ENCODE peak calls at places on chromosomes 12 and 14, in nine cellular contexts. C, I, S, T, R, W, H, O and Q are unnamed samples.

GRCh38 chr12:83826112-83826511 is 1086.5 kb downstream of the SLC6A15 start:
- DNase-seq in C (peak), I (no peak), S (no peak), T (no peak), R (no peak), W (peak), H (peak), O (no peak), Q (no peak)

GRCh38 chr14:104872469-104873341 is 7.6 kb downstream of the CEP170B start:
- DNase-seq in C (peak), I (no peak), S (no peak), T (no peak), R (no peak), W (no peak), H (peak), O (peak), Q (no peak)

GRCh38 chr12:44465139-44465538 is 411.0 kb downstream of the NELL2 start:
- DNase-seq in C (no peak), I (no peak), S (no peak), T (no peak), R (no peak), W (no peak), H (no peak), O (no peak), Q (no peak)

GRCh38 chr14:84554136-84554535 is 975.8 kb upstream of the FLRT2 start:
- DNase-seq in C (no peak), I (no peak), S (no peak), T (no peak), R (no peak), W (no peak), H (no peak), O (no peak), Q (no peak)

GRCh38 chr12:39122562-39123204 is 217.3 kb upstream of the CPNE8 start:
- DNase-seq in C (no peak), I (no peak), S (no peak), T (no peak), R (no peak), W (no peak), H (no peak), O (no peak), Q (no peak)

GRCh38 chr14:66503532-66503931 is 4.4 kb upstream of the GPHN start:
- DNase-seq in C (peak), I (no peak), S (no peak), T (no peak), R (no peak), W (no peak), H (no peak), O (no peak), Q (no peak)

GRCh38 chr12:94429633-94430032 is 30.0 kb downstream of the CEP83 start:
- DNase-seq in C (no peak), I (no peak), S (no peak), T (no peak), R (no peak), W (no peak), H (no peak), O (no peak), Q (no peak)

GRCh38 chr14:50804181-50804721 is 26.7 kb downstream of the NIN start:
- DNase-seq in C (peak), I (no peak), S (no peak), T (no peak), R (no peak), W (no peak), H (no peak), O (no peak), Q (no peak)

GRCh38 chr14:91580886-91581615 is 70.9 kb upstream of the PPP4R3A start:
- DNase-seq in C (no peak), I (no peak), S (no peak), T (no peak), R (no peak), W (no peak), H (no peak), O (no peak), Q (no peak)

GRCh38 chr14:96136361-96136760 is 68.3 kb upstream of the BDKRB2 start:
- DNase-seq in C (peak), I (no peak), S (no peak), T (no peak), R (no peak), W (no peak), H (no peak), O (no peak), Q (no peak)

GRCh38 chr12:99200711-99201384 is 446.7 kb upstream of the GARIN6 start:
- DNase-seq in C (no peak), I (no peak), S (no peak), T (no peak), R (no peak), W (no peak), H (no peak), O (no peak), Q (no peak)

GRCh38 chr14:29712586-29712985 is 215.1 kb downstream of the PRKD1 start:
- DNase-seq in C (no peak), I (no peak), S (no peak), T (no peak), R (no peak), W (no peak), H (no peak), O (no peak), Q (no peak)

GRCh38 chr12:52310622-52311281 is 10.4 kb downstream of the KRT83 start:
- DNase-seq in C (peak), I (no peak), S (no peak), T (no peak), R (no peak), W (no peak), H (no peak), O (no peak), Q (no peak)

GRCh38 chr12:85441740-85442139 is 161.7 kb downstream of the ALX1 start:
- DNase-seq in C (peak), I (no peak), S (no peak), T (no peak), R (peak), W (no peak), H (no peak), O (no peak), Q (no peak)

GRCh38 chr14:95291859-95292542 is 27.7 kb downstream of the CLMN start:
- DNase-seq in C (peak), I (peak), S (peak), T (peak), R (no peak), W (peak), H (peak), O (no peak), Q (no peak)

GRCh38 chr14:104794641-104795467 is 694 bp downstream of the AKT1 start:
- DNase-seq in C (peak), I (no peak), S (no peak), T (no peak), R (no peak), W (peak), H (peak), O (peak), Q (peak)

GRCh38 chr14:104844306-104845032 is 20.6 kb upstream of the CEP170B start:
- DNase-seq in C (no peak), I (no peak), S (no peak), T (peak), R (no peak), W (no peak), H (no peak), O (peak), Q (no peak)

GRCh38 chr12:108323581-108323980 is 15.5 kb downstream of the CMKLR1 start:
- DNase-seq in C (no peak), I (no peak), S (no peak), T (no peak), R (no peak), W (no peak), H (no peak), O (no peak), Q (no peak)

GRCh38 chr14:63933110-63933509 is 80.3 kb downstream of the SYNE2 start:
- DNase-seq in C (no peak), I (no peak), S (no peak), T (no peak), R (no peak), W (no peak), H (no peak), O (no peak), Q (no peak)

GRCh38 chr14:67806228-67806627 is 10.2 kb downstream of the ZFYVE26 start:
- DNase-seq in C (peak), I (no peak), S (no peak), T (no peak), R (no peak), W (peak), H (no peak), O (no peak), Q (no peak)

GRCh38 chr14:100540926-100541620 is 46.1 kb downstream of the BEGAIN start:
- DNase-seq in C (no peak), I (no peak), S (no peak), T (peak), R (no peak), W (no peak), H (peak), O (peak), Q (no peak)

GRCh38 chr12:130872179-130873096 is 572 bp downstream of the RAN start:
- DNase-seq in C (no peak), I (no peak), S (peak), T (peak), R (peak), W (peak), H (peak), O (peak), Q (peak)

GRCh38 chr12:19970826-19971225 is 397.5 kb upstream of the PDE3A start:
- DNase-seq in C (no peak), I (no peak), S (no peak), T (no peak), R (no peak), W (no peak), H (no peak), O (no peak), Q (no peak)

GRCh38 chr12:76029982-76030377 is 1.6 kb downstream of the PHLDA1 start:
- DNase-seq in C (peak), I (no peak), S (no peak), T (no peak), R (no peak), W (peak), H (no peak), O (no peak), Q (no peak)

GRCh38 chr12:107393043-107393725 is 292.4 kb upstream of the PWP1 start:
- DNase-seq in C (no peak), I (no peak), S (no peak), T (no peak), R (no peak), W (no peak), H (no peak), O (no peak), Q (no peak)

GRCh38 chr14:76768201-76768656 is 7.0 kb downstream of the VASH1 start:
- DNase-seq in C (no peak), I (peak), S (no peak), T (no peak), R (no peak), W (peak), H (peak), O (peak), Q (peak)

GRCh38 chr12:63353559-63353958 is 202.6 kb upstream of the AVPR1A start:
- DNase-seq in C (peak), I (no peak), S (no peak), T (no peak), R (no peak), W (no peak), H (no peak), O (no peak), Q (no peak)

GRCh38 chr14:94450722-94451090 is 1.9 kb downstream of the SERPINA11 start:
- DNase-seq in C (no peak), I (no peak), S (no peak), T (no peak), R (no peak), W (no peak), H (no peak), O (no peak), Q (no peak)

GRCh38 chr12:110015132-110015531 is 15.9 kb downstream of the ANKRD13A start:
- DNase-seq in C (no peak), I (no peak), S (no peak), T (no peak), R (no peak), W (peak), H (no peak), O (no peak), Q (no peak)

GRCh38 chr12:122449317-122449716 is 26.8 kb upstream of the CLIP1 start:
- DNase-seq in C (peak), I (no peak), S (no peak), T (no peak), R (no peak), W (peak), H (no peak), O (no peak), Q (no peak)

GRCh38 chr14:103432627-103433026 is 47.4 kb downstream of the MARK3 start:
- DNase-seq in C (no peak), I (no peak), S (no peak), T (no peak), R (no peak), W (no peak), H (no peak), O (no peak), Q (no peak)

GRCh38 chr14:100765296-100765695 is 38.6 kb downstream of the DLK1 start:
- DNase-seq in C (no peak), I (no peak), S (no peak), T (peak), R (no peak), W (no peak), H (no peak), O (no peak), Q (no peak)

GRCh38 chr12:26197832-26198231 is 2.5 kb downstream of the SSPN start:
- DNase-seq in C (no peak), I (no peak), S (no peak), T (no peak), R (no peak), W (no peak), H (no peak), O (no peak), Q (no peak)

GRCh38 chr14:86971292-86971691 is 1021.7 kb downstream of the GALC start:
- DNase-seq in C (no peak), I (no peak), S (no peak), T (no peak), R (no peak), W (no peak), H (no peak), O (no peak), Q (no peak)

DNA sequence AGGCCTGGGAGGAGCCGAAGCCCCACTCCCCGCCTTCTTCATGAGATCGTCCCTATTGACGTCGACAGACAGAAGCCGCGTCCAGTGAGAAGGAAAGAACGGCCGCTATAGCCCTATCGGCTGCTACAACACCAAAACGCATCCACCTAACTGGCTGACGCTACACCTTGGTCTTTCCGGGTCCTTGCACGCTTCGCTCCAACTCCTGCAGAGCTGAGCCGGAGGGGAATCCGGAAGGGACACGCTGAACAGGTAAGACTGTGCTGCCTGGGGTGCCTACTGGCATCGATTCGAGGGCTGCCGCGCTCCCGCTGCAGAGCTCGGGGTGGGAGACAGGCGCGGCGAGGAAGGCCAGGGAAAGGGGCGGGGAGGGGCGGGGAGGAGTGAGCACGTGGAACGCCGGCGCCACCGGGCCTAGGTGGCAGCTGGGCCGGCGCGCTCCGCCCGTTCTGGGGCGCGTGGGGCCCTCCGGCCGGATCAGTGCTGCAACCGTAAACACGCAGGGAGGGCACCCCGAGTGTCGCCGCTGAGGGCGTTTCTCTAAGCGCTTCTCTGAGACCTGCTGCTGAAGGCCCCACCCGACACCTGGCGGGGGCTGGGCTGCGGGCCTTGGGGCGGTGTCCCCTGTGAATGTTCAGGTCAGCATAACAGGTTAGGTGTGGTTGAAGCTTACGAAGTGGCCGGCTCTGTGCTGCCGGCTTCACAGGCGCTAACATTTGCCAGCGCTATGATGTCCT is at the start of gene DCAF4:
- DNase-seq in C (peak), I (peak), S (peak), T (peak), R (peak), W (peak), H (peak), O (peak), Q (peak)
- TF ChIP-seq POLR2A in C (no peak), I (no peak), S (no peak), T (no peak), R (peak), W (no peak), H (no peak), O (peak), Q (no peak)

GRCh38 chr12:117685115-117685926 is 283.5 kb downstream of the KSR2 start:
- DNase-seq in C (no peak), I (peak), S (peak), T (peak), R (peak), W (peak), H (no peak), O (no peak), Q (no peak)
- TF ChIP-seq POLR2A in C (no peak), I (no peak), S (peak), T (no peak), R (peak), W (no peak), H (no peak), O (no peak), Q (no peak)

DNA sequence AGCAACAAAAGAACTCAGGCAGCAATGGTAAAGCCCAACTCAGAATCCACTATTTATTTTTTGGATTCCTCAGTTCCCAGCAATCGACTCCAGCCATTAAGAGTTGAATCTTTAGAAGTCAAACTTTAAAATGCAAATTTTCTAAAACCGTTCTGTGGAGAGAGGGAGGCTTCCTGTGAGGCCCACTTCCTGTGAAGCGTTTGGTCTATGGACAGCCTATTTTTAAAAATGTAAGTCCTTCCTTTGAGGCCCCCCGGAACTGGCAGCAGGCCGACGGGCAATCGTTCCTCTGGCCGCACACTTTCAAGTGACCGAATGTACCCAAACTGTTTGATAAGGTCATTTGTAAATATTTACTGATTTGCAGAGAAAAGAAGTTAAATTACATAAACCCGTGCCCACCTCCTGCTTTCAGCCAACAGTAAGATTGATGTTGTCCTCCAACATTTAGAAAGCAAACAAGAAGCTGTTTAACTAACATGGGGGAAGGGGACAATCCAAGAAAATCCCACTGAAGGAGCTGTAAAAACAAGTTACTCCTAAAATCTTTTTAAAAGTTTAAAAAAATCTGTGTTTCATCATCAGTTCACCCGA is 65.6 kb downstream of the FOXN3 start:
- DNase-seq in C (peak), I (no peak), S (peak), T (no peak), R (no peak), W (peak), H (no peak), O (peak), Q (peak)
- TF ChIP-seq POLR2A in C (no peak), I (no peak), S (no peak), T (no peak), R (no peak), W (peak), H (no peak), O (no peak), Q (no peak)

GRCh38 chr12:11797993-11798720 is 148.7 kb downstream of the ETV6 start:
- DNase-seq in C (no peak), I (no peak), S (no peak), T (no peak), R (no peak), W (peak), H (no peak), O (no peak), Q (no peak)

GRCh38 chr12:11801643-11802042 is 152.2 kb downstream of the ETV6 start:
- DNase-seq in C (no peak), I (no peak), S (no peak), T (no peak), R (no peak), W (peak), H (no peak), O (no peak), Q (no peak)

GRCh38 chr12:11797317-11797913 is 147.9 kb downstream of the ETV6 start:
- DNase-seq in C (peak), I (no peak), S (no peak), T (no peak), R (no peak), W (peak), H (no peak), O (no peak), Q (no peak)

GRCh38 chr12:11795910-11796459 is 146.5 kb downstream of the ETV6 start:
- DNase-seq in C (peak), I (no peak), S (no peak), T (no peak), R (no peak), W (no peak), H (no peak), O (no peak), Q (no peak)

DNA sequence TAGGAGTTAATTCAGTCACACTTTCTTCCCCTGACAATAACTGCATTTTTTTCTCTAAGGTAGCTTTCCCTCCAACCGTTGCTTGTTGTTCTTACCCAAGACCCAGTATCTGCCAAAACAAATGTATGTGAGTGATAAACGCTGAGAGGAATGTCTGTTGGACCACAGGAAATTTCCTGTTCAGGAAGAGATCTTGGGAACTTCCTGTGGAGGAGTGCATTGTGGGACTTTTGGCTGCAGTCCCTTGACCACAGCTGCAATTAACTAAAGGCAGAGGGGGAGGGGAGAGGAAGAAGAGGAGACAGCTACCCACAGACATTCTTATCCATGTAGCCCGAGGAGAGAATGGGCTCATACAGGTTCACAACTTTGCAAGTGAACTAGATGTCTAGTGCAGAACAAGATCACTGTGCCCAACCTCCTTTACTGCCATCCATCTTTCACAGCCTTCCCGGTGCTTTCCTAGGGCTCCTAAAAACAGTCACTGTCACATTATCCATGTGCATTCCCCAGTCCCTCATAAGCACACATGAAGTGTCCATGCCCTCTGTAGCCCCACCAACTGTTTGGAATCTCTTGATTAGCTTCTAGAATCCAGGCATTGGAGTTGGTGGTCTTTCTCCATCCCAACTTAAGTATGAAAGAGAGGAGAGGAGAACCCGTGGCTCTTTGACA is 149.5 kb downstream of the ETV6 start:
- DNase-seq in C (peak), I (no peak), S (no peak), T (no peak), R (no peak), W (peak), H (no peak), O (no peak), Q (no peak)
- TF ChIP-seq POLR2A in C (no peak), I (no peak), S (no peak), T (no peak), R (no peak), W (peak), H (no peak), O (no peak), Q (no peak)

DNA sequence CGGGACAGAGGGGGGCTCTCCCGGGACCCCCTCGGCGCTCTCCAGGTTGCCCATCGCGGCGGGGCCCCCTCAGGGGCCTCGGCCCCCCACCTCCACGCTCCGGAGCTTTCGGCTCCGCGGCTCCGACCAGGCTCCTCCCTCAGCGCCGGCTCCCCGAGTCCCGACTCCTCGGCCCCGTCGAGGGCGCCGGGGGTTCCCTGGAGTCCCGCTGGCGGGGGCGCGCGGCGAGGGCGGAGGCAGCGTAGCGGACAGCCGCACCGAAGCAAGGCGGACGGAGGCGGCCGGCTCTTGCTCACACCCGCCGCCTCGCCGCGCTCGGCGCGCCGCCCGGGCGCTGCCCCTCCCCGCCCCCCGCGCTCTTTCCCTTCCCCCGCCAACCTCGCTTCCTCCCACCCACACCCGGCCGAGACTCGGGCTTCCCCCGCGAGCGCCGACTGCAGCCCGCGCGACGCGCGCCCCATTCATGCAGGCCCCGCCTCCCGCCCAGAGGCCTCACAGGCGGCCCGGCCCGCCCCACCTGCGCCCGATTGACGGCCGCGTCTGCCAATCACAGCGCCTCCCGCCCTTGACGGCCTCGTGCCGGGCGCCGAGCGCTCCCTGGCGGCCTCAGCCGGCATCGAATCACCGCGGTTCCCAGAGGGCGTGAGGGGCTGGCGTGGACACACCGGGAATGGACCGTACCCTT is at the start of gene FMNL3:
- DNase-seq in C (peak), I (peak), S (peak), T (peak), R (peak), W (peak), H (peak), O (peak), Q (peak)
- TF ChIP-seq POLR2A in C (peak), I (peak), S (peak), T (peak), R (peak), W (peak), H (peak), O (no peak), Q (no peak)